ENCODE peak calls at places on chromosomes 3 and 15, in nine cellular contexts. X is HEK293T; S is foreskin fibroblast; P is SHP77; D is NCI-H1930; F is stimulated activated CD8-positive, alpha-beta memory T cell treated with anti-CD3 and anti-CD28 coated beads, Interleukin-15, amount 100 ng/mL, for 24 hours; M is A172; I is CD8-positive, alpha-beta memory T cell; B is MCF 10A. L is an unnamed sample.

GRCh38 chr3:152097770-152098169 is 171.0 kb upstream of the MBNL1 start:
- DNase-seq in X (no peak), M (no peak), F (no peak), B (no peak), D (no peak), S (no peak), P (no peak), I (no peak), L (no peak)

GRCh38 chr3:16671690-16672089 is 66.5 kb upstream of the DAZL start:
- DNase-seq in B (no peak), P (no peak), X (no peak), S (no peak), M (no peak), D (no peak), F (no peak), I (no peak), L (no peak)

GRCh38 chr15:83365370-83365938 is 81.0 kb upstream of the BNC1 start:
- DNase-seq in I (no peak), S (peak; percentile 64), B (peak; percentile 72), D (no peak), F (no peak), P (no peak), X (peak; percentile 57), M (peak; percentile 61), L (no peak)

GRCh38 chr3:22366781-22367180 is 615.8 kb upstream of the ZNF385D start:
- DNase-seq in P (no peak), S (no peak), F (no peak), M (no peak), X (no peak), D (no peak), I (no peak), B (no peak), L (no peak)

GRCh38 chr3:194147679-194148078 is 11.7 kb downstream of the HES1 start:
- DNase-seq in S (no peak), P (no peak), M (no peak), F (no peak), X (no peak), B (no peak), I (no peak), D (no peak), L (no peak)

GRCh38 chr3:12237912-12238650 is 50.8 kb upstream of the PPARG start:
- DNase-seq in B (no peak), X (no peak), I (no peak), M (peak; percentile 47), F (no peak), D (no peak), S (no peak), P (no peak), L (no peak)

GRCh38 chr3:167735233-167736107 is at the start of gene SERPINI1:
- DNase-seq in X (peak; percentile 75), I (peak; percentile 73), S (peak; percentile 89), B (peak; percentile 93), P (peak; percentile 93), F (peak; percentile 49), M (peak; percentile 95), D (peak; percentile 82), L (peak; percentile 81)

GRCh38 chr3:132730891-132731580 is 8.8 kb upstream of the NPHP3 start:
- DNase-seq in B (peak; percentile 60), X (peak; percentile 63), I (no peak), M (peak; percentile 46), F (no peak), S (peak; percentile 33), P (peak; percentile 41), D (peak; percentile 25), L (peak; percentile 39)

GRCh38 chr3:54863366-54863765 is 64.5 kb downstream of the LRTM1 start:
- DNase-seq in F (no peak), I (no peak), B (no peak), P (no peak), X (no peak), S (no peak), M (peak; percentile 53), D (no peak), L (no peak)

GRCh38 chr3:13069495-13069894 is 3.7 kb downstream of the IQSEC1 start:
- DNase-seq in F (no peak), B (no peak), D (no peak), X (no peak), S (no peak), I (peak; percentile 15), M (no peak), P (no peak), L (no peak)

GRCh38 chr3:158050461-158050860 is 55.8 kb downstream of the SHOX2 start:
- DNase-seq in F (no peak), D (no peak), M (peak; percentile 6), P (no peak), B (no peak), I (no peak), S (no peak), X (no peak), L (no peak)

GRCh38 chr3:150230037-150230436 is 178.1 kb upstream of the TSC22D2 start:
- DNase-seq in I (no peak), F (no peak), X (no peak), S (no peak), B (no peak), P (no peak), D (no peak), M (no peak), L (no peak)

GRCh38 chr15:75648156-75649000 is 666 bp downstream of the SNX33 start:
- DNase-seq in B (peak; percentile 46), M (peak; percentile 18), P (no peak), S (peak; percentile 32), F (no peak), D (no peak), X (peak; percentile 41), I (no peak), L (no peak)

GRCh38 chr15:79433610-79434009 is 1.5 kb downstream of the MINAR1 start:
- DNase-seq in I (no peak), X (peak; percentile 30), B (no peak), F (no peak), S (no peak), D (no peak), M (no peak), P (no peak), L (no peak)

GRCh38 chr3:155078959-155079794 is 942 bp upstream of the MME start:
- DNase-seq in I (no peak), P (no peak), F (no peak), S (no peak), M (peak; percentile 38), D (no peak), X (peak; percentile 48), B (no peak), L (no peak)

GRCh38 chr3:44555753-44556152 is 760 bp downstream of the ZKSCAN7 start:
- DNase-seq in I (no peak), B (no peak), S (peak; percentile 2), M (no peak), P (no peak), X (no peak), D (no peak), F (no peak), L (no peak)

GRCh38 chr15:75029378-75030022 is 6.1 kb downstream of the PPCDC start:
- DNase-seq in X (peak; percentile 85), F (peak; percentile 80), D (peak; percentile 14), I (peak; percentile 85), B (peak; percentile 94), S (peak; percentile 90), P (peak; percentile 60), M (peak; percentile 93), L (peak; percentile 33)

GRCh38 chr3:187063286-187064081 is 75.8 kb downstream of the RPL39L start:
- DNase-seq in P (no peak), B (peak; percentile 75), S (no peak), I (no peak), X (no peak), M (peak; percentile 22), D (no peak), F (no peak), L (no peak)